ENCODE peak calls at places on chromosomes 11 and 22, in nine cellular contexts. M is lower leg skin, G is uterus, T is heart right ventricle, Z is heart left ventricle, U is A549, R is kidney, Y is astrocyte of the spinal cord, Q is tibial nerve. B is an unnamed sample.

GRCh38 chr11:3163241-3163981 is 1.7 kb downstream of the OSBPL5 start:
- DNase-seq in M (no peak), G (no peak), T (no peak), Z (peak), U (no peak), R (peak), Y (no peak), Q (no peak), B (no peak)

GRCh38 chr11:3156661-3157311 is 8.3 kb downstream of the OSBPL5 start:
- DNase-seq in M (no peak), G (no peak), T (no peak), Z (peak), U (no peak), R (peak), Y (no peak), Q (no peak), B (no peak)

GRCh38 chr11:27161071-27161470 is 120.5 kb downstream of the BBOX1 start:
- DNase-seq in M (no peak), G (no peak), T (no peak), Z (no peak), U (no peak), R (no peak), Y (peak), Q (no peak), B (peak)

GRCh38 chr22:30043181-30043580 is 37.1 kb upstream of the HORMAD2 start:
- DNase-seq in M (no peak), G (no peak), T (no peak), Z (no peak), U (no peak), R (no peak), Y (no peak), Q (no peak), B (no peak)

GRCh38 chr22:46065733-46066454 is 84.4 kb upstream of the PPARA start:
- DNase-seq in M (no peak), G (no peak), T (no peak), Z (no peak), U (no peak), R (no peak), Y (peak), Q (no peak), B (no peak)

GRCh38 chr11:11416917-11417316 is 63.9 kb upstream of the CSNK2A3 start:
- DNase-seq in M (no peak), G (no peak), T (no peak), Z (no peak), U (peak), R (no peak), Y (peak), Q (no peak), B (peak)

GRCh38 chr11:82872377-82873150 is 27.7 kb downstream of the PRCP start:
- DNase-seq in M (no peak), G (no peak), T (no peak), Z (no peak), U (no peak), R (no peak), Y (no peak), Q (no peak), B (no peak)

GRCh38 chr11:2525166-2525861 is 80.5 kb downstream of the KCNQ1 start:
- DNase-seq in M (peak), G (peak), T (no peak), Z (peak), U (no peak), R (peak), Y (no peak), Q (no peak), B (no peak)

GRCh38 chr11:97574976-97575665 is 1185.3 kb downstream of the JRKL start:
- DNase-seq in M (no peak), G (no peak), T (no peak), Z (no peak), U (no peak), R (no peak), Y (peak), Q (no peak), B (no peak)

GRCh38 chr22:33848251-33848650 is 72.0 kb downstream of the LARGE1 start:
- DNase-seq in M (no peak), G (no peak), T (no peak), Z (no peak), U (no peak), R (no peak), Y (no peak), Q (no peak), B (no peak)

GRCh38 chr11:112520293-112520692 is 259.6 kb upstream of the PLET1 start:
- DNase-seq in M (no peak), G (no peak), T (no peak), Z (no peak), U (no peak), R (no peak), Y (no peak), Q (no peak), B (no peak)

DNA sequence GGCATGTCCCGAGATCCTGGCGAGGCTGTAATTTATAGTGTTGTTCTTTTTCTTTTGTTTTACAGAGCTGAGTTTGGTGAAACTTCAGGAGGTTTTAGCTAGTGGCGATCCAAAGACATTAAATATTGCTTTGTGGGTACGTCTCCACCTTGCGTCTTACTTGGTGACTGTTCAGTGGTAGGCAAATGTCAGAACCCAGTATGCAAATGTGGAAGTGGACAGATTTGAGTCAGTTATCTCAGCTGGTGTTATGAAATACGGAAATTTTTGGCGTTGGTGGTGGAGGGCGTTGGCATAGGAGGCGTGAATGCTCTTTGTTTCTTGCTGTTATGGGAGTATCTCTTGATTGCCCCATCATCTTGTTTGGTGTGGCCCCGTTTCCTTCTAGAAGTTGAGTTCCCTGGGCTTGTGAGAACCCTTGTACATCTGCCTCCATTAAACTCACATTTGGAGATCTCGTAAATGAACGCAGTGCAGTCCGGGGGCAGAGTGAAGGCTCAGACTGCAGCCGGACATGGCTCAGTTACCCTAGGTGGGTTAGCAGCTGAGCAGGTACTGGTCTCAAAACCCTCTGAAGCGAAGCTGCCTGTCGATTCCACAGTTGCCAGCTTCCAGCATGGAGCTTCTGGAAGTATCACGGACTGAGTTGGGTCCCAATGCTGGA is 39.9 kb downstream of the PTPRJ start:
- DNase-seq in M (no peak), G (no peak), T (no peak), Z (no peak), U (no peak), R (no peak), Y (no peak), Q (no peak), B (no peak)
- H3K4me3 ChIP-seq in M (no peak), G (no peak), T (no peak), Z (no peak), U (no peak), R (no peak), Y (no peak), Q (no peak), B (no peak)

GRCh38 chr11:14132312-14132711 is 169.8 kb downstream of the SPON1 start:
- DNase-seq in M (no peak), G (no peak), T (peak), Z (no peak), U (no peak), R (no peak), Y (no peak), Q (no peak), B (no peak)

GRCh38 chr11:14125529-14125928 is 163.0 kb downstream of the SPON1 start:
- DNase-seq in M (no peak), G (no peak), T (no peak), Z (no peak), U (no peak), R (no peak), Y (no peak), Q (no peak), B (no peak)

GRCh38 chr11:14124345-14124744 is 161.8 kb downstream of the SPON1 start:
- DNase-seq in M (no peak), G (no peak), T (no peak), Z (no peak), U (no peak), R (no peak), Y (no peak), Q (no peak), B (no peak)

GRCh38 chr11:14124886-14125285 is 162.4 kb downstream of the SPON1 start:
- DNase-seq in M (no peak), G (no peak), T (no peak), Z (no peak), U (no peak), R (no peak), Y (no peak), Q (no peak), B (no peak)

DNA sequence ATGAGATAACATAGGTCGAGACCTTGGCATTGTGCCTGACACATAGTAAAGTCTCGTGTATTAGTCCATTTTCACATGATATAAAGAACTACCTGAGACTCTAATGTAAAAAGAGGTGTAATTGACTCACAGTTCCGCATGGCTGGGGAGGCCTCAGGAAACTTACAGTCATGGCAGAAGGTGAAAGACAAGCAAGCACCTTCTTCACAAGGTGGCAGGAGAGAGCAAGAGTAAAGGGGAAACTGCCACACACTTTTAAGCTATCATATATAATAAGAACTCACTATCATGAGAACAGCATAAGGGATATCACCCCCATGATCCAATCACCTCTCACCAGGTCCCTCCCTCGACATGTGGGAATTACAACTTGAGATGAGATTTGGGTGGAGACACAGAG is 165.2 kb downstream of the SPON1 start:
- DNase-seq in M (no peak), G (no peak), T (no peak), Z (no peak), U (no peak), R (no peak), Y (no peak), Q (no peak), B (no peak)
- TF ChIP-seq CTCF in M (no peak), G (no peak), T (no peak), Z (no peak), U (no peak), R (no peak), Y (no peak), Q (no peak), B (no peak)

DNA sequence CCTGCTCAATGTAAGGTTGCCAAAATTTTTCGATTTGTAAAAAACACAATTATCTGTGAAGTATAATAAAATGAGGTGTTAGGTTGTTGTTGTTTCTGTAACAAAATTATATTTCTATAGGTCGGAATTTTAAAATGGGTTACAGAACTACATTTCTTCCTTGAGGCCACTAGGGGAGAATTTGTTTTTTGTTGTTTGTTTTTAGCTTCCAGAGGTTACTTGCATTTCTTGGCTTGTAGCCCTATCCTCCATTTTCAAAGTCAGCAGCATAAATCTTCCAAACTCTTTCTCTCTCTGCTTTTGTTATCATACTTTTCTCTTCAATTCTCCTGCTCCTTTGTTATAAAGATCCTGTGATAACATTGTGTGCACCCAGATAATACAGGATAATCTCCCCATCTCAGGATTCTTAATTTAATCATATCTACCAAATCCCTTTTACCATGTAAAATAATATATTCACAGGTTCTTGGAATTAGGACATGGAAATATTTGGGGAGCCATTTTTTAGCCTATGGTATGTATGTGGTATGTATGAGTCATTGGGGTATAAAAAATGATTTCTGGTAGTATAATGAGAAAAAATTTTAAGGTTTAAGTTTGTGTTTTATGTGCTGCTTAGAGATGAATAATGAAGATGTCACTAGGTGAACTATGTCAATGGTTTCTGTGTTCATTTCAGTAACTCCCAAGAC is 9.4 kb upstream of the PATL1 start:
- DNase-seq in M (no peak), G (no peak), T (no peak), Z (no peak), U (no peak), R (no peak), Y (no peak), Q (no peak), B (peak)
- H3K4me3 ChIP-seq in M (no peak), G (no peak), T (no peak), Z (no peak), U (no peak), R (no peak), Y (no peak), Q (no peak), B (no peak)

DNA sequence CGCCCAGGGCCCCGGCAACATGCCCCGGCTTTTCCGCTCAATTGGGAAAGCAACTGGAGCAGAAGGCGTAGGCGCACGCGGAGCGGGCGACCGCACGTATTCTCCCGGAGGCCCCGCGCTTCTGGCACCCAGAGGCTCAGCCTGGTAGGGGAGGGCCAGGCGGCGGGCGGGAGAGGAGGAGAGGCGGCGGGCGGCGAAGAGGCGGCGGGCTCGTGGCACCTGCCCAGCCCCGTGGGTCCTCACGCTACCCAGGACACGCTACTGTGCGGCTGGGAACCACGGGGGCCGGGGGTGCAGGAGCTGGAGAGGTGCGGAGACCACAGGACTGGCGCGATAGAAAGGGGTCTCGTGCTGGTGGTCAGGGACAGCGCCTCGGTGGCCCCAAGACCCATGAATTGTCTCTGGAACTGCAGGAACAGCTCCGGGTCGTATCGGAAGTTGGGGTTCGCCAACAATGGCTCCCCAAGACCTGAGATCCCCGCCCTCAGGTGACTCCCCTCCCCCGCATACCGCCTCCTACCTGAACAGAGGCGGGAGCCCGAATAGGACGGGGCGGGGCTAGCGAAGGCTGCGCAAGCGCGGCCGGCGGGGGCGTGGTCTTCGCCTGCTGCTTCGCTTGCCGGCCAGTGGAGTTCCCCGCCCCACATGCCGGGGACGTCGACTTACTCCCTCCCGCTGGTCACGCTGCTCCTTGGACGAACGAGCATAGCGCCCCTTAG is at the start of gene SLC37A4:
- DNase-seq in M (peak), G (peak), T (peak), Z (peak), U (peak), R (peak), Y (peak), Q (peak), B (peak)
- TF ChIP-seq CTCF in M (no peak), G (peak), T (no peak), Z (no peak), U (peak), R (peak), Y (no peak), Q (no peak), B (no peak)

GRCh38 chr11:16942342-16942741 is 71.9 kb downstream of the PLEKHA7 start:
- DNase-seq in M (no peak), G (no peak), T (no peak), Z (no peak), U (no peak), R (no peak), Y (no peak), Q (no peak), B (no peak)

GRCh38 chr11:16942917-16943316 is 71.3 kb downstream of the PLEKHA7 start:
- DNase-seq in M (no peak), G (no peak), T (no peak), Z (no peak), U (no peak), R (no peak), Y (no peak), Q (no peak), B (no peak)

GRCh38 chr11:16941935-16942334 is 72.3 kb downstream of the PLEKHA7 start:
- DNase-seq in M (no peak), G (no peak), T (no peak), Z (no peak), U (no peak), R (no peak), Y (no peak), Q (no peak), B (no peak)

GRCh38 chr11:16945671-16946469 is 68.3 kb downstream of the PLEKHA7 start:
- DNase-seq in M (no peak), G (no peak), T (peak), Z (peak), U (peak), R (peak), Y (peak), Q (peak), B (peak)

DNA sequence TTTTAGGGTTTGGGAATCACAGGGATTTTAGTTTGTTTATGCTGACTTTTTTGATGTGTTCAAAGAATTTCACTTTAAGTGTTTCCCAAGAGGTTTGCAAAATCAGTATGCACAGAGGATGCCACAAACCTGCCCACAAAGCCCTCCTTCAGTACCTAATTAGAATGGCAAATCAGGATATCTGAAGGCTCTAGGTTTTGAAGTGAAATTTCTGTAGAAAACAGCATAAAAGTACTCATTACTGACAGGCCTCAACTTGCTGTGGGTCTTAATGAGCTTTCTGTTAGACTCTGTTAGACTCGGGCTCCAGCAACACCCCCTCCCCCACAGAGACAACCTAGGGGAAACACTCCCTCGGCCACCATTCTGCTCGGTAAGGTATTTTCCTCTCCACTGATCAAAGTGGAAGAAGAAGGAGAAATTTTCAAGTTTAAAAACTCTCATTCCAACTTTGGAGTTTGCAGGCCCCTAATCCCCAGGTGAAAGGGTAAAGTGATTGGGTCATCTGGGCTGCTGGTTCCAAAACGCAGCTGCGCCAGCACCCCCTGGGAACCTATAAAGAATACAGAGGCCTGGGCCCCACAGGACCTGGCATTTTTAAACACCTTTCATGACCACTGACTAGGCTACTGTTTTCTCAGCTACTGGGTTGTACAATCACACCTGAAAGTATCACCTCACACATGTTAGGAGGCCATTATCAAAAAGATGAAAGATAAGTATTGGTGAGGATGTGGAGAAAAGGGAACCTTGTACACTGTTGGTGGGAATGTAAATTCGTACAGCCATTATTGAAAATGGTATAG is 67.5 kb downstream of the PLEKHA7 start:
- DNase-seq in M (no peak), G (no peak), T (no peak), Z (no peak), U (no peak), R (no peak), Y (no peak), Q (no peak), B (no peak)
- H3K4me3 ChIP-seq in M (no peak), G (no peak), T (no peak), Z (no peak), U (no peak), R (no peak), Y (no peak), Q (no peak), B (no peak)

GRCh38 chr11:17827006-17827405 is 92.4 kb downstream of the KCNC1 start:
- DNase-seq in M (no peak), G (no peak), T (no peak), Z (no peak), U (peak), R (no peak), Y (no peak), Q (no peak), B (no peak)
- TF ChIP-seq CTCF in M (no peak), G (no peak), T (no peak), Z (no peak), U (peak), R (no peak), Y (peak), Q (no peak), B (peak)

B was measured in fibroblast of pulmonary artery.